ENCODE peak calls at places on chromosomes 12 and 14, in nine cellular contexts. U is substantia nigra, O is hypothalamus, C is lung microvascular endothelial cell, D is NCI-H2107, I is NCI-H748 treated with DMSO at 0.1 percent for 48 hours, G is skeletal muscle cell, K is HFF-Myc, T is mesenteric fat pad. H is an unnamed sample.

GRCh38 chr12:93569656-93570551 is 2.6 kb upstream of the SOCS2 start:
- DNase-seq in U (peak; percentile 64), G (peak; percentile 66), T (peak; percentile 94), C (peak; percentile 93), K (no peak), O (peak; percentile 76), D (no peak), I (peak; percentile 48), H (peak; percentile 96)

GRCh38 chr12:47245623-47246022 is 165.9 kb upstream of the AMIGO2 start:
- DNase-seq in D (no peak), K (no peak), I (no peak), C (no peak), T (no peak), G (no peak), U (no peak), O (no peak), H (peak; percentile 71)

GRCh38 chr12:88339254-88339949 is 197.3 kb downstream of the TMTC3 start:
- DNase-seq in I (no peak), T (no peak), U (no peak), G (peak; percentile 65), D (no peak), K (peak; percentile 51), O (no peak), C (peak; percentile 30), H (no peak)

GRCh38 chr12:105723534-105723933 is 393.0 kb downstream of the C12orf75 start:
- DNase-seq in I (no peak), K (no peak), G (no peak), C (no peak), U (no peak), T (no peak), D (no peak), O (no peak), H (no peak)

GRCh38 chr12:48779869-48780268 is 9.0 kb downstream of the ADCY6 start:
- DNase-seq in K (no peak), G (peak; percentile 67), U (no peak), T (no peak), I (no peak), D (no peak), C (peak; percentile 86), O (no peak), H (no peak)

GRCh38 chr12:123897221-123897620 is 75.4 kb downstream of the CCDC92 start:
- DNase-seq in O (no peak), C (no peak), I (no peak), K (peak; percentile 36), G (no peak), T (no peak), D (no peak), U (no peak), H (peak; percentile 23)

GRCh38 chr12:823043-823698 is 70.8 kb downstream of the WNK1 start:
- DNase-seq in T (no peak), C (no peak), U (no peak), I (no peak), K (no peak), D (no peak), O (no peak), G (no peak), H (no peak)

GRCh38 chr12:75837700-75838099 is 193.9 kb downstream of the PHLDA1 start:
- DNase-seq in U (no peak), I (no peak), G (no peak), C (no peak), T (no peak), D (no peak), O (no peak), K (no peak), H (no peak)

GRCh38 chr12:68904351-68904982 is 28.5 kb downstream of the CPM start:
- DNase-seq in K (no peak), C (no peak), G (no peak), I (no peak), D (no peak), O (no peak), T (no peak), U (no peak), H (no peak)

GRCh38 chr14:101315802-101316296 is 245.4 kb upstream of the DIO3 start:
- DNase-seq in T (no peak), O (no peak), D (no peak), I (no peak), U (no peak), G (no peak), K (no peak), C (no peak), H (no peak)

GRCh38 chr14:95784137-95784536 is 70.2 kb upstream of the TCL1A start:
- DNase-seq in U (no peak), T (no peak), C (peak; percentile 45), G (no peak), O (no peak), K (no peak), I (no peak), D (no peak), H (no peak)

GRCh38 chr12:124498178-124498869 is 69.1 kb downstream of the NCOR2 start:
- DNase-seq in U (no peak), K (no peak), T (no peak), I (no peak), C (peak; percentile 64), O (no peak), G (no peak), D (no peak), H (no peak)

GRCh38 chr12:115691123-115691522 is 586.4 kb downstream of the MED13L start:
- DNase-seq in C (no peak), G (no peak), K (no peak), D (no peak), U (no peak), T (no peak), O (no peak), I (no peak), H (no peak)

GRCh38 chr12:77323778-77324415 is 258.5 kb upstream of the E2F7 start:
- DNase-seq in D (no peak), C (no peak), I (no peak), T (no peak), K (no peak), U (no peak), G (no peak), O (no peak), H (no peak)

GRCh38 chr12:88411689-88412088 is 168.6 kb downstream of the KITLG start:
- DNase-seq in D (no peak), T (no peak), G (no peak), I (no peak), U (no peak), K (no peak), O (no peak), C (no peak), H (no peak)

GRCh38 chr12:78802593-78802992 is 62.0 kb upstream of the SYT1 start:
- DNase-seq in O (no peak), T (no peak), U (no peak), C (peak; percentile 82), G (peak; percentile 32), K (no peak), D (no peak), I (no peak), H (peak; percentile 62)

GRCh38 chr14:28381656-28382055 is 384.9 kb upstream of the FOXG1 start:
- DNase-seq in I (no peak), D (no peak), T (no peak), K (no peak), O (no peak), C (no peak), U (no peak), G (peak; percentile 25), H (peak; percentile 9)

GRCh38 chr14:32627545-32628298 is 298.6 kb downstream of the AKAP6 start:
- DNase-seq in U (no peak), G (no peak), K (no peak), C (no peak), O (no peak), I (no peak), T (no peak), D (no peak), H (no peak)

GRCh38 chr12:130434560-130434959 is 96.9 kb downstream of the PIWIL1 start:
- DNase-seq in D (no peak), G (no peak), I (no peak), U (no peak), C (no peak), O (no peak), K (no peak), T (no peak), H (no peak)

GRCh38 chr12:62631531-62632520 is 165.2 kb downstream of the MON2 start:
- DNase-seq in U (peak; percentile 31), O (peak; percentile 62), G (peak; percentile 53), C (peak; percentile 74), T (peak; percentile 91), I (peak; percentile 75), K (peak; percentile 35), D (no peak), H (peak; percentile 48)

GRCh38 chr12:48640854-48641253 is 41.2 kb downstream of the KANSL2 start:
- DNase-seq in T (no peak), U (no peak), O (no peak), G (no peak), C (no peak), K (no peak), I (no peak), D (no peak), H (no peak)

GRCh38 chr12:82708507-82708906 is 21.8 kb downstream of the TMTC2 start:
- DNase-seq in I (no peak), T (no peak), C (no peak), D (no peak), K (no peak), O (peak; percentile 51), G (no peak), U (peak; percentile 58), H (no peak)

GRCh38 chr14:32085845-32086383 is 8.8 kb downstream of the ARHGAP5 start:
- DNase-seq in G (no peak), D (no peak), C (no peak), O (no peak), T (no peak), I (no peak), K (no peak), U (no peak), H (no peak)

GRCh38 chr12:19402743-19403400 is 36.4 kb upstream of the AEBP2 start:
- DNase-seq in U (peak; percentile 34), I (no peak), C (peak; percentile 66), T (no peak), O (peak; percentile 5), K (no peak), D (no peak), G (peak; percentile 73), H (peak; percentile 29)

GRCh38 chr14:105300542-105301102 is at the start of gene BRF1:
- DNase-seq in D (peak; percentile 39), U (peak; percentile 83), K (no peak), T (peak; percentile 99), O (peak; percentile 88), I (peak; percentile 95), C (peak; percentile 95), G (peak; percentile 66), H (peak; percentile 97)

GRCh38 chr14:104635717-104636116 is 31.1 kb upstream of the TMEM179 start:
- DNase-seq in G (no peak), T (no peak), D (no peak), O (no peak), C (no peak), K (no peak), I (no peak), U (no peak), H (no peak)

GRCh38 chr12:84986586-84986985 is 49.5 kb downstream of the TSPAN19 start:
- DNase-seq in G (no peak), T (no peak), K (no peak), C (no peak), U (no peak), I (peak; percentile 60), O (no peak), D (no peak), H (no peak)

GRCh38 chr12:77861317-77861716 is 30.6 kb downstream of the NAV3 start:
- DNase-seq in G (no peak), O (no peak), U (no peak), I (no peak), D (no peak), T (no peak), C (no peak), K (no peak), H (no peak)

GRCh38 chr12:20492251-20492728 is 124.0 kb downstream of the PDE3A start:
- DNase-seq in U (no peak), T (no peak), I (no peak), D (no peak), O (no peak), K (peak; percentile 40), C (peak; percentile 63), G (no peak), H (peak; percentile 89)

GRCh38 chr14:34688470-34689206 is 25.8 kb downstream of the CFL2 start:
- DNase-seq in O (no peak), I (no peak), C (no peak), D (no peak), K (no peak), U (no peak), T (no peak), G (no peak), H (no peak)

GRCh38 chr14:49971156-49972141 is 78.6 kb downstream of the ARF6 start:
- DNase-seq in D (no peak), K (peak; percentile 38), C (peak; percentile 50), G (no peak), O (no peak), U (no peak), I (no peak), T (no peak), H (no peak)